ENCODE peak calls at places on chromosomes 4 and X, in seven cellular contexts. S, K, O, C, G, I and X are unnamed samples.
A peak's percentile ranks its signal among the peaks of the same experiment; 100 is the strongest.

GRCh38 chr4:18464160-18464559 is 442.6 kb upstream of the LCORL start:
- DNase-seq in I (no peak), C (no peak), S (no peak), O (no peak), G (no peak), K (no peak), X (no peak)

GRCh38 chrX:129996120-129996519 is 13.7 kb downstream of the BCORL1 start:
- DNase-seq in S (no peak), K (no peak), G (no peak), I (no peak), O (no peak), C (no peak), X (no peak)

GRCh38 chr4:726235-726787 is 20.7 kb downstream of the PCGF3 start:
- DNase-seq in G (no peak), O (peak; percentile 38), S (no peak), C (no peak), I (no peak), K (peak; percentile 26), X (no peak)

GRCh38 chr4:186570193-186570996 is 15.0 kb upstream of the MTNR1A start:
- DNase-seq in K (no peak), S (no peak), O (no peak), G (no peak), C (no peak), I (no peak), X (no peak)

GRCh38 chr4:84481077-84481878 is 17.8 kb downstream of the NKX6-1 start:
- DNase-seq in G (no peak), K (no peak), C (no peak), O (no peak), I (no peak), S (peak; percentile 39), X (no peak)

GRCh38 chr4:158996669-158997074 is 106.2 kb upstream of the RAPGEF2 start:
- DNase-seq in O (no peak), I (no peak), K (no peak), S (no peak), C (no peak), G (no peak), X (no peak)

GRCh38 chr4:25913851-25914669 is at the start of gene SMIM20:
- DNase-seq in S (peak; percentile 92), C (peak; percentile 79), K (peak; percentile 97), O (peak; percentile 44), G (peak; percentile 97), I (peak; percentile 75), X (peak; percentile 93)

GRCh38 chrX:119015407-119016242 is 41.2 kb downstream of the LONRF3 start:
- DNase-seq in G (no peak), K (no peak), O (no peak), S (no peak), C (no peak), I (peak; percentile 38), X (no peak)

GRCh38 chr4:153113838-153114105 is 90.5 kb upstream of the TRIM2 start:
- DNase-seq in O (no peak), K (no peak), I (no peak), G (no peak), C (no peak), S (no peak), X (no peak)

GRCh38 chr4:27429260-27429970 is 568.8 kb downstream of the STIM2 start:
- DNase-seq in G (no peak), I (no peak), S (peak; percentile 23), O (no peak), K (no peak), C (no peak), X (no peak)

GRCh38 chrX:39974228-39974627 is 123.5 kb downstream of the BCOR start:
- DNase-seq in G (no peak), O (no peak), I (no peak), S (peak; percentile 28), K (no peak), C (no peak), X (no peak)